ENCODE peak calls at places on chromosomes 11 and 22, in seven cellular contexts. F is suprapubic skin, P is bronchial epithelial cell, I is AG10803, M is mesothelial cell of epicardium, E is colonic mucosa, S is GM06990. Q is an unnamed sample.

GRCh38 chr11:35815556-35816315 is 128.1 kb upstream of the LDLRAD3 start:
- DNase-seq in F (no peak), P (no peak), I (peak), M (no peak), E (no peak), S (no peak), Q (no peak)

GRCh38 chr11:78140392-78141077 is 1.1 kb upstream of the ALG8 start:
- DNase-seq in F (no peak), P (no peak), I (no peak), M (no peak), E (no peak), S (no peak), Q (no peak)

GRCh38 chr11:95398437-95399112 is 167.6 kb upstream of the SESN3 start:
- DNase-seq in F (no peak), P (no peak), I (no peak), M (no peak), E (no peak), S (no peak), Q (no peak)

GRCh38 chr11:46427364-46427763 is 35.8 kb upstream of the CHRM4 start:
- DNase-seq in F (no peak), P (no peak), I (no peak), M (no peak), E (no peak), S (no peak), Q (no peak)

GRCh38 chr11:96242191-96242845 is 100.7 kb downstream of the MAML2 start:
- DNase-seq in F (no peak), P (no peak), I (peak), M (no peak), E (no peak), S (no peak), Q (no peak)

GRCh38 chr11:47768090-47768620 is 1.0 kb upstream of the FNBP4 start:
- DNase-seq in F (peak), P (peak), I (peak), M (no peak), E (peak), S (peak), Q (no peak)

GRCh38 chr22:29917052-29917902 is 34.3 kb downstream of the MTMR3 start:
- DNase-seq in F (peak), P (peak), I (peak), M (no peak), E (no peak), S (no peak), Q (no peak)

GRCh38 chr11:2129699-2130366 is 9.4 kb downstream of the IGF2 start:
- DNase-seq in F (no peak), P (no peak), I (no peak), M (peak), E (no peak), S (no peak), Q (no peak)

GRCh38 chr11:26276798-26277424 is 55.0 kb upstream of the ANO3 start:
- DNase-seq in F (no peak), P (peak), I (peak), M (no peak), E (peak), S (no peak), Q (no peak)

GRCh38 chr22:22820626-22821025 is 67.0 kb upstream of the IGLL5 start:
- DNase-seq in F (no peak), P (no peak), I (no peak), M (no peak), E (no peak), S (no peak), Q (no peak)

GRCh38 chr11:62705880-62706831 is 1.1 kb downstream of the BSCL2 start:
- DNase-seq in F (peak), P (peak), I (peak), M (peak), E (peak), S (peak), Q (peak)

GRCh38 chr22:19097518-19097917 is 24.7 kb downstream of the DGCR2 start:
- DNase-seq in F (no peak), P (no peak), I (no peak), M (no peak), E (no peak), S (no peak), Q (no peak)

GRCh38 chr11:77130763-77131513 is 2.9 kb downstream of the MYO7A start:
- DNase-seq in F (no peak), P (no peak), I (peak), M (no peak), E (no peak), S (no peak), Q (no peak)

GRCh38 chr11:97993565-97993964 is 1027.2 kb upstream of the CNTN5 start:
- DNase-seq in F (no peak), P (no peak), I (no peak), M (no peak), E (no peak), S (no peak), Q (no peak)

GRCh38 chr11:76669901-76670474 is 559 bp downstream of the LRRC32 start:
- DNase-seq in F (peak), P (no peak), I (peak), M (no peak), E (peak), S (no peak), Q (no peak)

GRCh38 chr11:117997436-117998200 is 11.4 kb downstream of the IL10RA start:
- DNase-seq in F (no peak), P (no peak), I (no peak), M (no peak), E (no peak), S (no peak), Q (no peak)

GRCh38 chr11:9953994-9954626 is 290.2 kb downstream of the SWAP70 start:
- DNase-seq in F (no peak), P (peak), I (peak), M (no peak), E (no peak), S (no peak), Q (no peak)

DNA sequence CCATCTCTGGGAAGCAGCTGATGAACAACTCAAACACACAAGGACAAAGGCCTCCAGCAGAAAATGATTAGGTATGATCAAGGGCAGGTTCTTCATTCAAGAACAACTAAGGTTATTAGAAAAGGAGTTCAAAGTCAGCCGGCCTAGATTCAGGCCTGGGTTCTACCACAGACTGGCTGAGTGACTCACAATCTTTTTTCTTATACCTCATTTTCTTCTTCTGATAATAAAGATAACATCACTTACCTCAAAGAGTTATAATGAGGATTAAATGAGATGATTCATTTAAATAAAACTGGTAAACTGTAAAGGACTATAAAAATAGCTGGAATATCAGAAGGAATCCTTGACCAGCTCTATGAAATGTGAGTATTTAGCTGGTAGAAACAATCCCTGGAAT is 49.3 kb upstream of the PPP2R1B start:
- DNase-seq in F (no peak), P (no peak), I (no peak), M (no peak), E (no peak), S (no peak), Q (no peak)
- TF ChIP-seq CTCF in F (no peak), P (no peak), I (no peak), M (no peak), E (no peak), S (no peak), Q (no peak)

GRCh38 chr11:131811380-131811779 is 441.0 kb downstream of the NTM start:
- DNase-seq in F (no peak), P (peak), I (no peak), M (no peak), E (no peak), S (no peak), Q (no peak)
- TF ChIP-seq CTCF in F (no peak), P (no peak), I (no peak), M (no peak), E (no peak), S (no peak), Q (no peak)

DNA sequence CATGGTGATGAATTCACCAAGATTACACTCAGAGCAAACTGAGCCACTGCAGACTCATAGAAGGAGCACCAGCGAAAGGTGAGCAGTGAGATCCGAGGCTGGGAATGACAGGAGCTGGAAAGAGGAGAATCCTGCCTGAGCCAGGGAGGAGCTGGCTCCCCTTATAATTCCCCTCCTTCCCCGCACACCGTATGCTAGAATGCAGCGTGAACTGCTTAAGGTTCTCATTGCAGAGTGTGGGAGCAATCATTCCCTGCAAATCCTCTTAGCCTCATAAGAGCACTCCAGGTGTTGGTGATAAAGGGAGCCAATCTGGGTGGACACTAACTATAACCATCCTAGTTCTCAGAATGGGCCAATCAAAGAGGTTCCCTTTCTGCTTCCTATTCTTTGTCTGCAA is 127.6 kb upstream of the TEAD1 start:
- DNase-seq in F (no peak), P (no peak), I (no peak), M (no peak), E (peak), S (no peak), Q (no peak)
- TF ChIP-seq CTCF in F (no peak), P (no peak), I (no peak), M (no peak), E (no peak), S (no peak), Q (no peak)

GRCh38 chr11:57144075-57144474 is 37.7 kb upstream of the LRRC55 start:
- DNase-seq in F (no peak), P (no peak), I (no peak), M (no peak), E (no peak), S (no peak), Q (no peak)
- TF ChIP-seq CTCF in F (no peak), P (no peak), I (no peak), M (no peak), E (no peak), S (no peak), Q (no peak)